ENCODE peak calls at places on chromosomes 2 and 18, in seven cellular contexts. G is small intestine, E is ovary, O is psoas muscle, J is transverse colon, Q is A549, Y is neuronal stem cell. V is an unnamed sample. For H3K4me1, the result is how much of the 10 kb centered on the place peaks cover.

GRCh38 chr2:11028407-11028916 is 116.7 kb downstream of the KCNF1 start:
- DNase-seq in G (no peak), J (no peak), O (no peak), Y (no peak), E (no peak), Q (no peak), V (no peak)

GRCh38 chr2:142642654-142643053 is 234.8 kb upstream of the KYNU start:
- DNase-seq in E (no peak), Y (no peak), J (no peak), O (no peak), Q (no peak), G (no peak), V (no peak)

GRCh38 chr2:232586943-232587342 is 36.5 kb downstream of the EIF4E2 start:
- DNase-seq in Q (no peak), G (no peak), E (no peak), Y (no peak), J (no peak), O (no peak), V (no peak)

GRCh38 chr2:119028327-119029174 is 86.6 kb downstream of the MARCO start:
- DNase-seq in Y (no peak), Q (peak), G (peak), J (peak), E (peak), O (no peak), V (peak)

GRCh38 chr18:44741551-44741950 is 60.9 kb downstream of the SETBP1 start:
- DNase-seq in Q (no peak), Y (no peak), J (no peak), E (peak), G (no peak), O (no peak), V (no peak)

GRCh38 chr2:132623096-132623839 is 46.7 kb downstream of the LYPD1 start:
- DNase-seq in Y (no peak), O (no peak), Q (no peak), E (no peak), G (no peak), J (no peak), V (no peak)

GRCh38 chr2:33406622-33407021 is 69.8 kb upstream of the RASGRP3 start:
- DNase-seq in E (no peak), Y (no peak), Q (peak), O (no peak), J (no peak), G (no peak), V (no peak)

GRCh38 chr2:43609304-43609883 is 13.6 kb upstream of the THADA start:
- DNase-seq in Y (peak), Q (peak), E (no peak), G (peak), O (no peak), J (peak), V (peak)

GRCh38 chr2:159755788-159756187 is 42.2 kb downstream of the CD302 start:
- DNase-seq in Y (no peak), E (no peak), Q (peak), O (no peak), G (peak), J (no peak), V (no peak)

GRCh38 chr2:68993660-68994059 is 19.2 kb downstream of the GKN1 start:
- DNase-seq in O (no peak), Y (no peak), Q (no peak), E (no peak), G (no peak), J (no peak), V (no peak)

GRCh38 chr2:74414913-74415761 is 6.3 kb downstream of the C2orf81 start:
- DNase-seq in E (peak), J (peak), G (peak), Y (no peak), Q (no peak), O (peak), V (peak)

GRCh38 chr2:215530191-215530968 is 94.5 kb upstream of the FN1 start:
- DNase-seq in O (no peak), G (no peak), Y (no peak), J (no peak), E (no peak), Q (no peak), V (no peak)

GRCh38 chr2:215529271-215529670 is 93.4 kb upstream of the FN1 start:
- DNase-seq in J (no peak), G (peak), E (no peak), O (no peak), Y (no peak), Q (peak), V (no peak)

GRCh38 chr2:215527738-215528137 is 91.9 kb upstream of the FN1 start:
- DNase-seq in G (no peak), J (no peak), Q (no peak), O (no peak), E (no peak), Y (no peak), V (no peak)

GRCh38 chr2:215531284-215531683 is 95.4 kb upstream of the FN1 start:
- DNase-seq in O (no peak), J (no peak), E (no peak), G (no peak), Q (no peak), Y (no peak), V (no peak)

DNA sequence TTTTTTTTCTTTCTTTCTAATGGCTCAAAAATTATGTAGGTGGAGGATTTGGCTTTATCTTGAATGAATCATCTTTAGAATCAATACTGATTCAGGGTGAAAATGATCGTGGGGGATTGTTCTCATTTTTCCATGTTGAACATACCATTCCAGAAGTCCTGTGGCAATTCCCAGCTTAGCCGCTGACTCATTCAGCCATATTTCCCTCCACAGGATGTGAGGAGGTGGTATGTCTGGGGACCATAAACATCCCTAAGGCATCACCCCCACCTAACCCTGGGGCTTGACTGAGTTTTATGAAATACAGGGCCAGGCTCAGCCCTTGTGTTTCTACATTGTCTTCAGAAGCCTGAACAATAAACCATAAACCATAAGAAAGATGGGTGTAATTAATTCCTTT is 92.7 kb upstream of the FN1 start:
- DNase-seq in G (no peak), O (no peak), Y (no peak), E (no peak), J (no peak), Q (peak), V (no peak)
- H3K4me1 ChIP-seq in G (under half), O (under half), Y (under half), E (under half), J (under half), Q (under half), V (under half)

DNA sequence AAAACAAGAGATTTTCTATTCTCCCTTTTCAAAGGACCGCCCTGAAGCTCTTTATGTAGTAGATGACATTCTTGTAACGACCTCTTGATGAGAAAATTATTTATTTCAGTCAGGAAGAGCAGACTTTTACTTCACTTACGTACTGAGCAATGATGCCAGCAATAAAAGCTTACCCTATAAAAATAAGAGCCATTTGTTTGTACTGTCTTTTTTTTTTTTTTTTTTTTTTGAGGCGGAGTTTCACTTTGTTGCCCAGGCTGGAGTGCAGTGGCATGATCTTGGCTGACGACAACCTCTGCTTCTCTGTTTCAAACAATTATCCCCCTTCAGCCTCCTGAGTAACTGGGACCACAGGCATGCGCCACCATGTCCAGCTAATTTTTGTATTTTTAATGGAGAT is 39.2 kb downstream of the CRIM1 start:
- DNase-seq in O (no peak), E (no peak), Q (peak), J (no peak), G (peak), Y (no peak), V (no peak)
- H3K4me1 ChIP-seq in O (half or more), E (under half), Q (half or more), J (under half), G (under half), Y (under half), V (under half)

DNA sequence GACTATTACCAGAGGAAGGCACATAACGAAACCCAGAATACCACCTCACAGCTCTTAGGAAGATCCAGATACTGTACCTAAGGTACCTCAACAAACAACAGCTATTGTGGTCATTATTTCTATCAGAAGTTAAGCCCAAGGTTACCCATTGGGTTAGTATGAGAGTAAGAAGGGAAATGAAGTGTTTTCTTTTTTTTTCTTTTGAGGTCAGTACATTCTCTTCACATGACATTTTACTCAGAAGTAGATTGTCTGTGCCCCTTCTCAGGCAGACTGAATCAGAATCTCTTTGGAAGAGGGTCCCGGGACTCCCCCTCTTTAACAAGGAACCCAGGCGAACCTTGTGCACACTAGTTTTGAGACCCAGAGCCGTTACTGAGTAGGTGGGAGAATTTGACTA is 233.7 kb upstream of the CXCR4 start:
- DNase-seq in E (no peak), Q (no peak), Y (no peak), O (no peak), J (no peak), G (no peak), V (no peak)
- H3K4me1 ChIP-seq in E (under half), Q (under half), Y (under half), O (under half), J (under half), G (under half), V (under half)

DNA sequence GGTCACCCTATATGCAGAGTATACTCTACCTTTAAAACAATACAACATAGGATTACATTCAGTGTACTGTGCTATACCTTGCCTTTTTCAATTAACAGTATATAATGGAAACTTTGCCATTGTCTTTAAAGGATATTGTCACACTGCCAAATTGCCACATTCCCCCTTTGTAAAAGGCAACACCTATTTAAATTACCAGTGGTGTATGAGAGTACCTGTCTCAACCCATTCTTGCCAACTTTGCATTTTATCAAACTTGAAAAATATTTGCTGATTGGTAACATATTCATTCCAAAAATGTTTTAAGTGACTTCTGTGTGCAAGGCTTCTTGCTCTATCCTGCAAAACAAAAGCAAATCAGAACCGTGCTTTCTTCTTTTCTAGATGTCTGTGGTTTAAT is 92.9 kb downstream of the FMNL2 start:
- DNase-seq in Y (no peak), E (no peak), O (no peak), J (no peak), Q (no peak), G (no peak), V (no peak)
- H3K4me1 ChIP-seq in Y (under half), E (under half), O (under half), J (under half), Q (half or more), G (under half), V (under half)

GRCh38 chr2:230231251-230231650 is 5.7 kb downstream of the SP140 start:
- DNase-seq in Q (no peak), Y (no peak), O (no peak), G (no peak), E (no peak), J (no peak), V (no peak)
- H3K4me1 ChIP-seq in Q (under half), Y (under half), O (under half), G (under half), E (under half), J (under half), V (under half)

GRCh38 chr2:241866896-241867631 is 2.5 kb upstream of the RTP5 start:
- DNase-seq in O (peak), Q (no peak), J (no peak), G (no peak), E (no peak), Y (no peak), V (no peak)
- H3K4me1 ChIP-seq in O (under half), Q (under half), J (under half), G (under half), E (under half), Y (under half), V (under half)